ENCODE peak calls at places on chromosomes 13 and 19, in eight cellular contexts. W, S, B, Q, T, Z, M and L are unnamed samples.

GRCh38 chr13:24899601-24900000 is 135.6 kb downstream of the RNF17 start:
- DNase-seq in W (peak; percentile 57), S (no peak), B (no peak), Q (no peak), T (no peak), Z (peak; percentile 57), M (no peak), L (no peak)

GRCh38 chr19:13262450-13262849 is 112.2 kb downstream of the IER2 start:
- DNase-seq in W (no peak), S (no peak), B (no peak), Q (peak; percentile 43), T (no peak), Z (peak; percentile 61), M (no peak), L (no peak)

GRCh38 chr13:65260938-65261880 is 1968.9 kb downstream of the PCDH9 start:
- DNase-seq in W (no peak), S (no peak), B (no peak), Q (no peak), T (no peak), Z (no peak), M (no peak), L (no peak)

GRCh38 chr13:38803566-38803965 is 116.7 kb downstream of the FREM2 start:
- DNase-seq in W (no peak), S (no peak), B (no peak), Q (no peak), T (no peak), Z (no peak), M (no peak), L (no peak)

GRCh38 chr13:103140001-103140671 is 73.9 kb upstream of the SLC10A2 start:
- DNase-seq in W (no peak), S (no peak), B (no peak), Q (peak; percentile 4), T (no peak), Z (no peak), M (peak; percentile 63), L (no peak)

GRCh38 chr19:11460207-11460606 is 20.6 kb downstream of the ELAVL3 start:
- DNase-seq in W (no peak), S (no peak), B (no peak), Q (no peak), T (no peak), Z (no peak), M (no peak), L (no peak)

GRCh38 chr19:15287496-15287895 is 44.8 kb downstream of the BRD4 start:
- DNase-seq in W (no peak), S (no peak), B (no peak), Q (no peak), T (no peak), Z (no peak), M (no peak), L (no peak)

GRCh38 chr13:51426982-51427381 is 25.9 kb downstream of the INTS6 start:
- DNase-seq in W (no peak), S (no peak), B (no peak), Q (no peak), T (no peak), Z (no peak), M (no peak), L (no peak)

GRCh38 chr13:113402471-113403254 is 38.7 kb upstream of the GRTP1 start:
- DNase-seq in W (no peak), S (no peak), B (no peak), Q (no peak), T (no peak), Z (no peak), M (no peak), L (peak; percentile 59)

GRCh38 chr19:36837902-36838783 is at the start of gene ZNF790:
- DNase-seq in W (peak; percentile 98), S (peak; percentile 91), B (peak; percentile 84), Q (peak; percentile 26), T (peak; percentile 82), Z (peak; percentile 89), M (peak; percentile 86), L (peak; percentile 74)

GRCh38 chr13:44685641-44686040 is 109.5 kb upstream of the TSC22D1 start:
- DNase-seq in W (no peak), S (no peak), B (no peak), Q (no peak), T (no peak), Z (no peak), M (no peak), L (no peak)

GRCh38 chr19:46861691-46862503 is 1.1 kb downstream of the ARHGAP35 start:
- DNase-seq in W (no peak), S (no peak), B (no peak), Q (no peak), T (no peak), Z (no peak), M (no peak), L (no peak)

GRCh38 chr13:113671066-113672001 is 4.3 kb downstream of the GRK1 start:
- DNase-seq in W (no peak), S (peak; percentile 22), B (no peak), Q (no peak), T (peak; percentile 44), Z (no peak), M (no peak), L (peak; percentile 5)

DNA sequence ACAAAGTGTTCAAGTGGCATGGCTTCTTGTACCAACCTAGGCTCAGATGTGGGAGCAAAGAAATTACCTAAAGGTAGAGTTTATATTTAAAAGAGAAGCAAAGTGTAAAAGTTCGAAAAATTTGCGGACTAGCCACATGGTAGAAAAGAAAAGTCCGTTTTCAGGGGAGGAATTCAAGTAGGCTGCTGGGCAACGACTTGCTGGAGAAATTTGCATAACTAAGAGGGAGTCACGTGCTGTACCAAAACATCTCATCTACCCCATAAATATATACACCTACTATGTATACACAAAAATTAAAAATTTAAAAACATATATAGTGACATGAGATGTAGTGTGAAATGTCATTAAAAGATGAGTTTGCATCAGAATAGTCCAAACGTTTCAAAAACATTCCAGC is 2.1 kb upstream of the LAIR1 start:
- DNase-seq in W (no peak), S (no peak), B (no peak), Q (no peak), T (no peak), Z (no peak), M (no peak), L (no peak)
- H3K4me1 ChIP-seq in W (no peaks in the 10 kb centered on the region), S (no peaks in the 10 kb centered on the region), B (no peaks in the 10 kb centered on the region), Q (no peaks in the 10 kb centered on the region), T (no peaks in the 10 kb centered on the region), Z (no peaks in the 10 kb centered on the region), M (no peaks in the 10 kb centered on the region), L (no peaks in the 10 kb centered on the region)

GRCh38 chr19:50368649-50369570 is 3.5 kb upstream of the NAPSA start:
- DNase-seq in W (peak; percentile 97), S (peak; percentile 85), B (peak; percentile 84), Q (peak; percentile 99), T (peak; percentile 82), Z (peak; percentile 83), M (peak; percentile 94), L (peak; percentile 70)
- TF ChIP-seq POLR2A in W (no peak), S (no peak), B (no peak), Q (peak; percentile 79), T (no peak), Z (no peak), M (no peak), L (no peak)

GRCh38 chr19:4720037-4720700 is 3.5 kb downstream of the DPP9 start:
- DNase-seq in W (no peak), S (no peak), B (no peak), Q (no peak), T (no peak), Z (no peak), M (no peak), L (no peak)
- H3K27ac ChIP-seq in W (no peak overlapping the region), S (no peak overlapping the region), B (no peak overlapping the region), Q (peak overlapping the region; percentile 62), T (no peak overlapping the region), Z (no peak overlapping the region), M (no peak overlapping the region), L (peak overlapping the region; percentile 96)

DNA sequence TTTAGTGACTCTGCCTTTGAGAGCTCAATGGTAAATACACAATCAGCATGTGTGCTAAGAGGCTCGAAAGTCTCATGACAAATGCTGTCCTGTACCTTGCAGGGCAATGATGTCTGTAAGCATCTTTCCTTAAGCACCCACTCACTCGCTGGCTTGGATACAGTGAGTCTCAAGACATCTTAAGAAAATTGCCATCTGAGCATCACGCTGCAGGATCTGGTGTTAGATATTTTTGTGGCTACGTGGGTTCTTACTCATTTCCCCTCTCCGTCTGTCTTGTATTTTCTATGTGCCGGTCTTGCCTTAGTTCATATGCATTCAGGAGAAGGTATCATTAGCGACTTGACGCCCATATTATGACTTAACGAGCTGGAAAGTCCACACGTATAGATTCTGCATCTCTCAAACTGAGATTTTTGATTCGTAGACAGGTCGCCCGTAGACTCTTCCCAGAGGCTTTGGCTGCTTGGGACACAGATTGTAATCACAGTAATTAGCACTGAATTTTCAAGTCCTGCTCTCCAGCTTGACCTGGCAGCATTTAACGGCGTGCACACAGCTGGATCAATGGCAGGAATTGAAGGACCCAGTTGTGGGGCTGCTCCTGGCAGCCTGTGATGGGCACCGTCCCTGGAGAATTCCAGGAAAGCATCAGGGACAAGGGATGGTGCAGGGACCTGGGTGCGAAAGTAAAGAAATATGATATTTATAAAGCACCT is 231.1 kb downstream of the ZIC5 start:
- DNase-seq in W (no peak), S (no peak), B (no peak), Q (no peak), T (no peak), Z (no peak), M (no peak), L (no peak)
- H3K4me1 ChIP-seq in W (no peaks in the 10 kb centered on the region), S (no peaks in the 10 kb centered on the region), B (peaks cover 4% of the 10 kb centered on the region), Q (no peaks in the 10 kb centered on the region), T (no peaks in the 10 kb centered on the region), Z (no peaks in the 10 kb centered on the region), M (peaks cover 17% of the 10 kb centered on the region), L (peaks cover 4% of the 10 kb centered on the region)

GRCh38 chr19:40376286-40376862 is 13.6 kb downstream of the HIPK4 start:
- DNase-seq in W (no peak), S (no peak), B (no peak), Q (no peak), T (no peak), Z (no peak), M (no peak), L (no peak)
- TF ChIP-seq POLR2A in W (no peak), S (no peak), B (no peak), Q (no peak), T (no peak), Z (no peak), M (no peak), L (no peak)